ENCODE peak calls at places on chromosomes 6 and 20, in seven cellular contexts. M, V, T, R, Y, S and E are unnamed samples. For H3K27me3, the result is how much of the 10 kb centered on the place peaks cover.

GRCh38 chr6:1390805-1391511 is 1.6 kb downstream of the FOXF2 start:
- DNase-seq in M (peak), V (peak), T (no peak), R (no peak), Y (peak), S (no peak), E (no peak)

GRCh38 chr6:116883005-116883404 is 6.0 kb downstream of the RFX6 start:
- DNase-seq in M (no peak), V (no peak), T (no peak), R (no peak), Y (peak), S (no peak), E (no peak)

GRCh38 chr6:37713529-37714119 is 15.9 kb upstream of the MDGA1 start:
- DNase-seq in M (no peak), V (peak), T (no peak), R (no peak), Y (peak), S (no peak), E (no peak)

GRCh38 chr6:31831350-31832215 is 4.0 kb downstream of the HSPA1B start:
- DNase-seq in M (no peak), V (no peak), T (no peak), R (no peak), Y (peak), S (no peak), E (no peak)

GRCh38 chr20:32207211-32207625 is 325 bp downstream of the PLAGL2 start:
- DNase-seq in M (peak), V (no peak), T (no peak), R (no peak), Y (no peak), S (no peak), E (no peak)

GRCh38 chr20:57435105-57435497 is 43.9 kb downstream of the RBM38 start:
- DNase-seq in M (no peak), V (no peak), T (no peak), R (no peak), Y (no peak), S (no peak), E (no peak)

GRCh38 chr6:117498159-117498558 is 15.7 kb downstream of the DCBLD1 start:
- DNase-seq in M (no peak), V (peak), T (no peak), R (no peak), Y (peak), S (no peak), E (no peak)

GRCh38 chr6:110181131-110182027 is 1.2 kb downstream of the CDC40 start:
- DNase-seq in M (no peak), V (peak), T (no peak), R (no peak), Y (peak), S (no peak), E (peak)

GRCh38 chr6:89830385-89830809 is 717 bp downstream of the CASP8AP2 start:
- DNase-seq in M (no peak), V (no peak), T (no peak), R (no peak), Y (peak), S (no peak), E (no peak)

GRCh38 chr6:82862543-82862942 is 203.1 kb downstream of the UBE3D start:
- DNase-seq in M (no peak), V (peak), T (no peak), R (no peak), Y (peak), S (no peak), E (no peak)

DNA sequence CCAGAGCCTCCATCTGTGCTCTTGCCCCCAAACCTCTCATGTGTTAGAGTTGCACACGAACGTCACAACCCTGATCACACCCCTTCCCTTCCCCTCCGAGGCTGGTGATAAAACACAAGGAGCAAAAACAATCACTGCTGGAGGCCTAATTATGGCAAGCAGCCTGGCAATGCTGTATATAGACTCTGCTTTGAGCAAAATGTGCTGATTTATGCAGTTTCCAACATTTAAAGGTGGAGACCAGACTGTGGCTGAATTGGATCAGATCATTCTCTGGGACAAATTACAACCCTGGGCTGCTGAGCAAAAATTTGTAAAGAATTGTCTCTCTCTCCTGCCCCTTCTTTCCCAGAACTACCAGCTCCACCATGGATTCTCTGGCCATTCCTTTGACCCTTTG is 64.6 kb upstream of the SRSF6 start:
- DNase-seq in M (no peak), V (no peak), T (no peak), R (no peak), Y (no peak), S (no peak), E (no peak)
- H3K27me3 ChIP-seq in M (under half), V (under half), T (under half), R (under half), Y (under half), S (under half), E (under half)

GRCh38 chr6:131949615-131949908 is 1.6 kb downstream of the CCN2 start:
- DNase-seq in M (no peak), V (peak), T (no peak), R (no peak), Y (peak), S (no peak), E (no peak)
- H3K4me3 ChIP-seq in M (peak), V (no peak), T (peak), R (peak), Y (peak), S (no peak), E (no peak)

GRCh38 chr20:51074062-51074461 is 51.2 kb upstream of the KCNG1 start:
- DNase-seq in M (no peak), V (no peak), T (no peak), R (no peak), Y (no peak), S (no peak), E (no peak)

GRCh38 chr20:51065615-51066014 is 42.7 kb upstream of the KCNG1 start:
- DNase-seq in M (no peak), V (no peak), T (no peak), R (no peak), Y (no peak), S (no peak), E (no peak)

GRCh38 chr20:51067792-51068191 is 44.9 kb upstream of the KCNG1 start:
- DNase-seq in M (no peak), V (peak), T (no peak), R (no peak), Y (no peak), S (no peak), E (no peak)

GRCh38 chr20:51070635-51071034 is 47.7 kb upstream of the KCNG1 start:
- DNase-seq in M (peak), V (no peak), T (no peak), R (no peak), Y (no peak), S (no peak), E (no peak)
- H3K27me3 ChIP-seq in M (under half), V (under half), T (under half), R (under half), Y (under half), S (under half), E (under half)

DNA sequence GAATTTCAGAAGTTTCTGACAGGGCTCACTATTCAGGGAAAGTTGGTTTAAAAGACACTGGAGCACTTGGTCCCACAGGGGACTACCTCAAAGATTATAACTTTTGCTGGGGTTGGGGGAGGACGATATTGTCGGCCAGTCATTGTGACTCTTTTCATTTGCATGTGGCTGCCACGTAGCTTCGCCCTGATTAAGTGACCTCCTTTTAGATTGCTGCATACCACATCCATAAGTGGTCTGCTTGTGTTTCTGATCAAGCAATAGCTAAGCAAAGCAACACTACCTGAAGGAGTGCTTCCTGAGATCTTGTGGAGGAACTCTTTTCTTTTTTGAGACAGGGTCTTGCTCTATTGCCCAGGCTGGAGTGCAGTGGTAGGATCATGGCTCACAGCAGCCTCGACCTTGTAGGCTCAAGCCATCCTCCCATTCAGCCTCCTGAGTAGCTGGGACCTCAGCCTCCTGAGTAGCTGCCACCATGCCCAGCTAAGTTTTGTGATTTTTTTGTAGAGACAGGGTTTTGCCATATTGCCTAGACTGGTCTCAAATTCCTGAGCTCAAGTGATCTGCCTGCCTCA is 691.3 kb downstream of the EPM2A start:
- DNase-seq in M (no peak), V (no peak), T (no peak), R (no peak), Y (no peak), S (no peak), E (no peak)
- H3K4me3 ChIP-seq in M (no peak), V (no peak), T (no peak), R (no peak), Y (no peak), S (no peak), E (no peak)

DNA sequence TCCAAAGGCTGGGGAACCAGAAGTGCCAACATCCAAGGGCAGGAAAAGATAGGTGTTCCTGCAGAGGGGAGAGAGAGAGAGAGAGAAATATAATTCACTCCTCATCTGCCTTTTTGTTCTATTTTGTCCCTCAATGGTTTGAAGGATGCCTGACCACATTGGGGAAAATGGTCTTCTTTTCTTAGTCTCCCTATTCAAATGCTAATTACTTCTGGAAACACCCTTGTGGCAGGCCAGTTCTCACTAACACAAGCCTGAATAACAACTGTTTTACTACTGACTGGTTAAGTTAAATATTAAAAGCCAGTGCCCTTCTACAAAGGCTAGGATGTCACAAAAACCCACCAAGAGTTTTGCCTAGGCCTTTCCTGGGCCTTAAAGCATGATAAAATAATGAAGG is 425.4 kb upstream of the HTR1E start:
- DNase-seq in M (peak), V (no peak), T (peak), R (no peak), Y (no peak), S (no peak), E (no peak)
- H3K27me3 ChIP-seq in M (under half), V (under half), T (under half), R (under half), Y (under half), S (under half), E (under half)

DNA sequence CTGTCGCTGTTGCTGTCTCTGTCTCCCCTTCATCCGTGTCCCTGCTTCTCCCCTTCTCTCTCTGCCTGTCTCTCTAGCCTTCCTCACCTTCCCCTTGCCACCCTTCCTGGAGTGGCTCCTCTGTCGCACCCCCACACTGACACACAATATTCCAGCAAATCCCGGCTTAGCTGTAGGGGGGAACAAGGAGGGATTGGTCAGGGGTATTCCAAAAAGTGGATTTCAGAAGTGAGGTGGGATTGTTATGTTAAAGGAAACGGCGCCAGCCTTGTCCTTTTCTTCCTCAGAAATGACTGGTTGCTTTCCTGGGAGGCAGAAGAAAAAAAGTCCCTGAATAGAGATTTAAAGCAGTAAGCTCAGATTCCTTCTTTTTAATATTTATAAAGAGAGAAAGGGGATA is 76.3 kb upstream of the SIRPA start:
- DNase-seq in M (peak), V (no peak), T (peak), R (no peak), Y (no peak), S (no peak), E (no peak)
- H3K4me3 ChIP-seq in M (peak), V (no peak), T (no peak), R (no peak), Y (no peak), S (no peak), E (no peak)

GRCh38 chr6:6505111-6505510 is 83.4 kb upstream of the LY86 start:
- DNase-seq in M (no peak), V (no peak), T (no peak), R (no peak), Y (no peak), S (no peak), E (no peak)
- H3K27me3 ChIP-seq in M (under half), V (under half), T (under half), R (under half), Y (under half), S (under half), E (under half)

DNA sequence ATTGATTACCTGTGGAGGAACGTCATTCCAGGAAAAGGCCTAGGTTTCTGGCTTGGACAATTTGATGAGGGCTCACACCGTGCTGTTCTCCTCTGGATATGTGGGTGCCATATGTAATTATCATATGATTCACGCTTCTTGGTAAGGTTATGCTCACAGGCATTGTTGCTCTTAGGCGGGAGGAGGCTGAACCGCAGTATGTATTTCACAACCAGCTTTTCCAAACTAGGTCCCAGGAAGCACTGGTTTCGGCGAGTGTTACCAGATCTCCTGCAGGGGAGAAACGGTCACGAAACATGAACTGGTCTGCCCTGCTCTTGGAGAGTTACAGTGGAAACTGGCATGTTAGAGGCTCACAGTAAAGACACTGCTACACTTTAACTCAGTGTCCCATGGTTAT is 793 bp upstream of the FAM50B start:
- DNase-seq in M (peak), V (peak), T (no peak), R (no peak), Y (peak), S (no peak), E (no peak)
- H3K4me3 ChIP-seq in M (peak), V (no peak), T (peak), R (no peak), Y (peak), S (peak), E (no peak)

GRCh38 chr6:66854014-66854413 is 1147.0 kb upstream of the EYS start:
- DNase-seq in M (no peak), V (no peak), T (no peak), R (no peak), Y (no peak), S (no peak), E (no peak)

GRCh38 chr6:66851930-66852329 is 1144.9 kb upstream of the EYS start:
- DNase-seq in M (no peak), V (no peak), T (no peak), R (no peak), Y (no peak), S (no peak), E (no peak)

GRCh38 chr6:66848244-66848953 is 1141.4 kb upstream of the EYS start:
- DNase-seq in M (no peak), V (no peak), T (no peak), R (no peak), Y (no peak), S (no peak), E (no peak)

DNA sequence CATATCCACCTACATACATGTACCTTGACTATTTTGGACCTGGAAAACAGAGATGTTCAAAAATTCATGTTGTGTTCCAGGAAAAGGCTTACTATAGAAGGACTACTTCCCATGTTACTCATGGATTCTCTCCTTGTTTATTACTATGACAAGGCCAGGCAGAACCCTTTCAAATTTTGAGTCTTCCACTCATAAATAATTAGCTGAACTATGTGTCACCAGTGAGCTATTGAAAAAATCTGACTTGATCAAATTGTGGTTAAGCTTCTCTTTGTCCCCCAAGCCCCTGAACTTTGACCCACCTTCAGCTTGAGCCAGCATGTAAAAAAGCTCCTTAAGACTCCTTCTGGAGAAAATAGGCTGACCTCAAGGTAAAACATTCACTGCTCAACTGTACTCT is 1142.8 kb upstream of the EYS start:
- DNase-seq in M (no peak), V (no peak), T (no peak), R (no peak), Y (no peak), S (no peak), E (no peak)
- H3K27me3 ChIP-seq in M (under half), V (under half), T (under half), R (under half), Y (under half), S (under half), E (under half)